ENCODE peak calls at places on chromosomes 1 and 21, in six cellular contexts. I is transverse colon, O is breast epithelium, B is stomach, N is GM12891, J is GM23338. M is an unnamed sample.

GRCh38 chr1:8314346-8315280 is 3.3 kb upstream of the SLC45A1 start:
- DNase-seq in N (no peak), O (peak; percentile 80), J (peak; percentile 90), B (peak; percentile 83), I (peak; percentile 85), M (peak; percentile 82)

GRCh38 chr1:172544481-172545104 is 11.6 kb downstream of the SUCO start:
- DNase-seq in O (no peak), B (no peak), N (no peak), J (no peak), I (no peak), M (no peak)

GRCh38 chr21:42063578-42064521 is 7.3 kb upstream of the UMODL1 start:
- DNase-seq in B (peak; percentile 73), O (no peak), J (peak; percentile 20), I (peak; percentile 71), N (no peak), M (peak; percentile 93)

GRCh38 chr1:204653590-204654340 is 31.8 kb downstream of the LRRN2 start:
- DNase-seq in J (no peak), O (no peak), B (no peak), I (no peak), N (no peak), M (no peak)

GRCh38 chr1:43587001-43587400 is 56.3 kb downstream of the PTPRF start:
- DNase-seq in J (no peak), O (no peak), I (no peak), N (no peak), B (no peak), M (no peak)

GRCh38 chr1:99648107-99648506 is 2.2 kb downstream of the PALMD start:
- DNase-seq in B (no peak), O (peak; percentile 31), J (no peak), N (no peak), I (no peak), M (no peak)

GRCh38 chr1:230205719-230206198 is 138.7 kb downstream of the GALNT2 start:
- DNase-seq in N (no peak), I (no peak), B (peak; percentile 67), O (no peak), J (no peak), M (no peak)

GRCh38 chr1:4626061-4626460 is 28.3 kb upstream of the AJAP1 start:
- DNase-seq in O (no peak), N (no peak), B (no peak), I (no peak), J (no peak), M (peak; percentile 61)

GRCh38 chr21:42110691-42111469 is 39.8 kb downstream of the UMODL1 start:
- DNase-seq in O (no peak), B (no peak), J (no peak), N (no peak), I (no peak), M (peak; percentile 63)

GRCh38 chr1:228964178-228964819 is 229.0 kb downstream of the RHOU start:
- DNase-seq in B (peak; percentile 37), O (peak; percentile 34), J (no peak), N (no peak), I (peak; percentile 19), M (no peak)

GRCh38 chr1:111559736-111560279 is 56.4 kb upstream of the ADORA3 start:
- DNase-seq in N (no peak), B (no peak), O (no peak), J (no peak), I (no peak), M (no peak)

GRCh38 chr1:193747579-193747978 is 561.2 kb upstream of the B3GALT2 start:
- DNase-seq in J (no peak), O (no peak), B (no peak), I (no peak), N (no peak), M (no peak)

DNA sequence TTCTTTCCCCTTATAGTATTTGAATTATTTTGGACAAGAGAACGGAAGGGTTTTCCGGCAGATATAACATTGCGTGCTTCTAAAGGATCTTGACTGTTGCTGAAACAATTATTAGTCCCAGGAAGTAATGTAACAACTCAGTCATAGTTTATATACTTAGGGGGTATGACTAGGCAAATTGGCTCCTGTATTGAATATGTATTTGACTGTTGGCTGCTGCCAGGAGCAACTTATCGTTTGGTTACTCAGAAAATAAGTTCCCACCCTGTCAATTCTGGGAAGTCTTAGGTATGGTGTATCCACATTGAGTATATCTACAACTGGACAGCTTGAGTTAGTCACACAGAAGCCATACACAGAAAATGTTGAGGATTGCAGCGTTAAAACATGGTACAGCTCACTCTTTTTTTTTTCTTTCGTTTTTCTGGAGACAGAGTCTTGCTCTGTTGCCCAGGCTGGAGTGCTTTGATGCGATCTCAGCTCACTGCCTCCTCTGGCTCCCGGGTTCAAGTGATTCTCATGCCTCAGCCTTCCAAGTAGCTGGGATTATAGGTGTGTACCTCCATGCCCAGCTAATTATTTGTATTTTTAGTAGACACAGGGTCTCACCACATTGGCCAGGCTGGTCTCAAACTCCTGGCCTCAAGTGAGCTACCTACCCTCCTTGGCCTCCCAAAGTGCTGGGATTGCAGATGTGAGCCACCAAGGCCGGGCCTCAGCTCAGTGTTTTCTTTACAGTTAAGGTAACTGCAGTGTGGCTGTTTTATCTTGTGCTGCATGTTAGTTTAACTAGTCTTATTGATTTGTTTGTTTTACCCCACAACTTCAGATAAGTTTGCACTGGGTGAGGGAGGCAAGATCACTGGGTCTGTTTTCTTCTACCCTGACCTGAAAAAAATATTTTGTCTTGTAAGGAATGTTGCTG is 10.2 kb downstream of the SMAP2 start:
- DNase-seq in I (no peak), N (no peak), J (no peak), O (no peak), B (peak; percentile 54), M (no peak)
- TF ChIP-seq POLR2AphosphoS5 in I (no peak), N (peak; percentile 8), J (no peak), O (no peak), B (peak; percentile 3), M (no peak)

DNA sequence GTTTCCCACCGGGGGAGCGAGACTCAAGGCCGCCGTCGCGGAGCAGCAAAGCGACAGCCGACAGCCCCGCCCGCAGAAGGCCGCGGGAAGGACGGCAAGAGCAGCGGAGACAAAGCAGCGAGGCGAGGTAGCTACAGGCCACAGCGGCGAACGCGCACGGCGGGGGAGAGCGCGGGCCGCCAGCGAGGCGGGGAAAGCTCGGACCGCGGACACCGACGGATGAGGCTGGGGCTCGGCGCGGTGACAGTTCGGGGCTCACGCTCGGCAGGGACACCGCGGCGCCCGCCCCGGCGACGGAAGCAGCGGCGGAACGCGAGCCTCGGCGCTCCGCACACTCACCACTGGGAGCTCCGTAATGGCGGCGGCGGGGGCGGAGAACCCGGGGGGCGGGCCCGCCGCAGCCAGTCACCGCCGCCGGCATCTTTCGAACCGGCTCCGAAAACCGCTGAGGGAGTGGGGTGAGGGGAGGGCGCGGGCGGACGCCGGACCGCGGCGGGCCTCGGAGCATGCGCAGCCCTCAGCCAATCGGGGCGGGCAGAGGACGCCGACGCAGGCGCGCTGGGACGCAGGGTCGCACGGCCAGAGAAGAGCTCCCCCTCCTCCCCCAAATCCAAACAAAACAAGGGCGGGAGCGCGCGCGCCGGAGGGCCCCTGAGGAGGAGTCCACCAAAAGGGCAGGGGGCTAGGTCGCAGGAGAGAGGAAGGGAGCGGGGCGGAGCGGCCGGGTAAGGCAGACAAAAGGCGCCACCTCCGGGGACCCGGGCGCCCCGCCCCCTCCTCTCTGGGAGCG is 602 bp downstream of the HP1BP3 start:
- DNase-seq in J (peak; percentile 97), I (peak; percentile 96), B (peak; percentile 95), O (peak; percentile 88), N (peak; percentile 85), M (peak; percentile 98)
- TF ChIP-seq POLR2AphosphoS5 in J (peak; percentile 64), I (peak; percentile 84), B (peak; percentile 65), O (peak; percentile 53), N (peak; percentile 42), M (peak; percentile 90)

DNA sequence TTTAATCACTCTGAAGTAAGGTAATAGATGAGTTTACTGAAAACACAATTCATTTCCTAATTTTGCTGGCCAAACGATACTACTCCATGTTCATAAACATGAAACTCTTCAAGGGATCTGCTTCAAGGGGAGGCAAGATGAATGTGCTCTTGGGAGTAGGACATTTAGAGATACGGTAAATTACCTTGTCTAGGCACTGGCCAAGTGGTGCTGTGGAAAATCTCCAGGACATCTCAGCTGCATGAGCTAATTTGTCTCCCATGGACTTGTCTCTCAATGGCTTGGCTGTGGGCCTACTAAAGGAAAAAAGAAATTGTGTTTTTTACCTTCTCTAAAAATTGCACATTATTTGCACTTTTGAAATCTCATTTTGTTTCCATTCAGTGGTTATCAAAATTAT is 780.6 kb downstream of the LTN1 start:
- DNase-seq in O (no peak), N (no peak), I (no peak), B (no peak), J (no peak), M (no peak)
- TF ChIP-seq POLR2AphosphoS5 in O (no peak), N (no peak), I (no peak), B (no peak), J (no peak), M (no peak)

GRCh38 chr1:58905126-58905490 is 121.3 kb upstream of the JUN start:
- DNase-seq in N (no peak), B (no peak), O (no peak), I (no peak), J (no peak), M (no peak)
- TF ChIP-seq POLR2AphosphoS5 in N (no peak), B (no peak), O (no peak), I (no peak), J (no peak), M (no peak)

GRCh38 chr1:40896482-40896881 is 34.3 kb upstream of the CITED4 start:
- DNase-seq in J (no peak), I (no peak), B (no peak), O (no peak), N (no peak), M (no peak)

GRCh38 chr1:40897499-40897898 is 35.3 kb upstream of the CITED4 start:
- DNase-seq in N (no peak), J (no peak), B (no peak), O (no peak), I (no peak), M (no peak)

GRCh38 chr1:40898434-40898900 is 36.3 kb upstream of the CITED4 start:
- DNase-seq in N (no peak), I (no peak), B (peak; percentile 45), J (no peak), O (peak; percentile 43), M (no peak)

GRCh38 chr1:40901886-40902633 is 39.9 kb upstream of the CITED4 start:
- DNase-seq in O (peak; percentile 71), J (no peak), N (no peak), B (no peak), I (no peak), M (no peak)

GRCh38 chr1:40899230-40899870 is 37.2 kb upstream of the CITED4 start:
- DNase-seq in N (no peak), B (peak; percentile 81), I (no peak), J (peak; percentile 72), O (peak; percentile 98), M (no peak)
- TF ChIP-seq POLR2AphosphoS5 in N (no peak), B (no peak), I (no peak), J (no peak), O (peak; percentile 69), M (no peak)

GRCh38 chr1:28682840-28683239 is 14.3 kb downstream of the GMEB1 start:
- DNase-seq in N (no peak), B (no peak), O (no peak), I (no peak), J (no peak), M (no peak)

GRCh38 chr1:28680141-28680540 is 11.6 kb downstream of the GMEB1 start:
- DNase-seq in B (no peak), I (no peak), O (no peak), J (no peak), N (no peak), M (no peak)

DNA sequence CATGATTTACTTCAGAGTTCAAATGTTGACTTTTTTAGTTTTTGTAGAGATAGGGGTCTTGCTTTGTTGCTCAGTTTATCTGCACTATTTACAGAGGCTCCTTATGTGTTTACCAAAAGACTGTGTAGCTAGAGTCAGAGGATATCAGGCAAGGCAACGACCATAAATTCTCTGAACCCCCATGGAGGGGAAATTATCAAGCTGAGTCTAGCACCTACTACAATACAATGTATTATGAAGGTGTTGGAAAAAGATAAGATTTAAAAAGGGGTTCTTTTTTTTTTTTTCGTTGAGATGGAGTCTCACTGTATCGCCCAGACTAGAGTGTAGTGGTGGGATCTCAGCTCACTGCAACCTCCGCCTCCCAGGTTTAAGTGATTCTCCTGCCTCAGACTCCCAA is 16.4 kb downstream of the GMEB1 start:
- DNase-seq in J (no peak), O (no peak), N (no peak), B (no peak), I (no peak), M (no peak)
- TF ChIP-seq POLR2AphosphoS5 in J (no peak), O (no peak), N (no peak), B (no peak), I (no peak), M (no peak)